ENCODE peak calls at places on chromosomes 16 and 17, in ten cellular contexts. B is stimulated activated CD4-positive, alpha-beta T cell treated with anti-CD3 and anti-CD28 coated beads, Interleukin-4, amount 100 ng/mL, for 24 hours; P is NCI-H748 treated with DMSO at 0.1 percent for 48 hours; J is cerebellar cortex; M is AG20443; K is lung; V is tibial nerve; E is NCI-H2171; X is activated naive CD8-positive, alpha-beta T cell treated with anti-CD3 and anti-CD28 coated beads, Interleukin-2, amount 50 U/mL, for 16 hours; I is anterior cingulate cortex. H is an unnamed sample.

GRCh38 chr16:89471225-89471624 is 19.1 kb downstream of the ANKRD11 start:
- DNase-seq in E (no peak), K (no peak), X (no peak), P (no peak), V (no peak), J (no peak), M (peak; percentile 81), I (no peak), B (no peak), H (no peak)

GRCh38 chr17:75937652-75938051 is 3.2 kb downstream of the FBF1 start:
- DNase-seq in M (no peak), P (no peak), V (no peak), B (no peak), I (no peak), X (no peak), J (no peak), K (no peak), E (no peak), H (no peak)

GRCh38 chr17:29962656-29963055 is 21.2 kb downstream of the EFCAB5 start:
- DNase-seq in X (no peak), J (no peak), E (no peak), B (no peak), I (no peak), K (no peak), V (no peak), M (no peak), P (no peak), H (no peak)

GRCh38 chr16:85258166-85258565 is 145.9 kb upstream of the CIBAR2 start:
- DNase-seq in K (no peak), X (no peak), P (no peak), J (no peak), B (no peak), V (no peak), M (no peak), I (no peak), E (peak; percentile 62), H (no peak)

GRCh38 chr16:17467923-17468540 is 2.7 kb downstream of the XYLT1 start:
- DNase-seq in E (no peak), B (peak; percentile 48), V (peak; percentile 47), P (peak; percentile 21), M (peak; percentile 74), K (no peak), J (peak; percentile 22), I (peak; percentile 32), X (no peak), H (no peak)

GRCh38 chr16:13543850-13544249 is 376.1 kb upstream of the ERCC4 start:
- DNase-seq in J (no peak), M (no peak), E (no peak), K (no peak), P (no peak), V (no peak), B (no peak), X (no peak), I (no peak), H (no peak)

GRCh38 chr17:6623941-6624340 is 16.6 kb downstream of the KIAA0753 start:
- DNase-seq in B (no peak), P (no peak), V (no peak), J (no peak), E (no peak), M (no peak), X (no peak), I (no peak), K (no peak), H (no peak)

GRCh38 chr17:4576729-4577322 is 7.5 kb upstream of the SMTNL2 start:
- DNase-seq in J (no peak), B (no peak), K (no peak), P (no peak), E (no peak), I (no peak), M (no peak), V (no peak), X (no peak), H (no peak)

GRCh38 chr17:1229891-1230571 is 40.2 kb upstream of the BHLHA9 start:
- DNase-seq in K (no peak), P (no peak), J (no peak), E (no peak), M (no peak), V (no peak), I (no peak), B (no peak), X (no peak), H (no peak)

H was measured in type B pancreatic cell.